ENCODE peak calls at places on chromosome 19, in seven cellular contexts. J is stomach, K is retinal pigment epithelial cell, L is thoracic aorta, M is NCI-H510A treated with DMSO at 0.1 percent for 48 hours, X is MCF 10A, F is upper lobe of right lung. E is an unnamed sample.

GRCh38 chr19:42081584-42082258 is 5.8 kb downstream of the ZNF574 start:
- DNase-seq in J (no peak), F (no peak), L (no peak), M (no peak), X (peak), K (no peak), E (no peak)

GRCh38 chr19:47663435-47663910 is 49.7 kb upstream of the EHD2 start:
- DNase-seq in F (no peak), L (no peak), M (no peak), X (peak), K (no peak), J (no peak), E (no peak)

GRCh38 chr19:4969772-4970531 is 1.0 kb downstream of the KDM4B start:
- DNase-seq in K (no peak), L (no peak), X (peak), F (no peak), J (no peak), M (peak), E (no peak)

GRCh38 chr19:39053276-39054090 is 21.1 kb upstream of the FBXO27 start:
- DNase-seq in K (no peak), X (no peak), L (no peak), M (no peak), F (no peak), J (peak), E (no peak)

GRCh38 chr19:44620667-44621066 is 7.3 kb downstream of the IGSF23 start:
- DNase-seq in X (no peak), L (no peak), J (no peak), M (no peak), F (no peak), K (no peak), E (no peak)

GRCh38 chr19:5445071-5445470 is 10.1 kb upstream of the ZNRF4 start:
- DNase-seq in X (no peak), L (no peak), F (no peak), J (no peak), K (no peak), M (no peak), E (no peak)

GRCh38 chr19:45569619-45570421 is 14.8 kb downstream of the OPA3 start:
- DNase-seq in X (peak), F (no peak), J (peak), L (no peak), M (peak), K (no peak), E (no peak)

GRCh38 chr19:2888739-2889224 is 11.9 kb upstream of the ZNF57 start:
- DNase-seq in K (no peak), F (no peak), X (no peak), L (no peak), M (no peak), J (no peak), E (no peak)

GRCh38 chr19:46841458-46842083 is 9.1 kb downstream of the AP2S1 start:
- DNase-seq in X (peak), K (peak), F (no peak), L (peak), J (peak), M (no peak), E (no peak)

GRCh38 chr19:56108447-56109195 is 12.5 kb downstream of the ZNF787 start:
- DNase-seq in J (peak), F (peak), X (no peak), L (no peak), K (no peak), M (no peak), E (no peak)

GRCh38 chr19:48390188-48391099 is 907 bp downstream of the KDELR1 start:
- DNase-seq in J (peak), X (peak), M (no peak), K (no peak), L (no peak), F (peak), E (no peak)

GRCh38 chr19:46368116-46368515 is 21.2 kb downstream of the PPP5C start:
- DNase-seq in L (no peak), M (no peak), F (peak), K (no peak), X (no peak), J (no peak), E (no peak)

GRCh38 chr19:34431681-34432402 is 3.7 kb downstream of the UBA2 start:
- DNase-seq in F (no peak), J (no peak), K (no peak), X (no peak), M (no peak), L (no peak), E (no peak)

GRCh38 chr19:32273483-32273882 is 71.9 kb upstream of the ZNF507 start:
- DNase-seq in J (no peak), X (no peak), K (no peak), F (no peak), L (no peak), M (no peak), E (no peak)

GRCh38 chr19:16472992-16473391 is 1.2 kb upstream of the EPS15L1 start:
- DNase-seq in L (no peak), X (no peak), K (no peak), M (no peak), J (no peak), F (no peak), E (no peak)

GRCh38 chr19:48249502-48250014 is 6.2 kb downstream of the CARD8 start:
- DNase-seq in M (no peak), F (peak), X (no peak), L (no peak), J (peak), K (no peak), E (no peak)

GRCh38 chr19:2634228-2634951 is 68.1 kb downstream of the GNG7 start:
- DNase-seq in J (peak), K (no peak), M (no peak), X (no peak), F (peak), L (peak), E (no peak)

GRCh38 chr19:42109896-42110295 is 22.4 kb downstream of the POU2F2 start:
- DNase-seq in K (no peak), X (no peak), M (no peak), J (no peak), L (no peak), F (no peak), E (no peak)

GRCh38 chr19:5893907-5894703 is 9.5 kb downstream of the NDUFA11 start:
- DNase-seq in J (no peak), M (no peak), F (no peak), L (no peak), X (no peak), K (no peak), E (no peak)

GRCh38 chr19:8109890-8110662 is 39.3 kb downstream of the FBN3 start:
- DNase-seq in M (no peak), X (no peak), J (no peak), L (no peak), K (no peak), F (no peak), E (no peak)

GRCh38 chr19:15307169-15307568 is 25.2 kb downstream of the BRD4 start:
- DNase-seq in F (no peak), M (no peak), X (no peak), K (no peak), J (no peak), L (no peak), E (no peak)

GRCh38 chr19:15180451-15181390 is 20.1 kb downstream of the NOTCH3 start:
- DNase-seq in X (no peak), F (peak), M (peak), L (no peak), K (no peak), J (peak), E (peak)

GRCh38 chr19:38656171-38656981 is 8.9 kb downstream of the ACTN4 start:
- DNase-seq in M (no peak), L (no peak), F (no peak), X (peak), J (no peak), K (no peak), E (no peak)

GRCh38 chr19:7605490-7606222 is 10.0 kb downstream of the CAMSAP3 start:
- DNase-seq in M (no peak), L (no peak), F (no peak), J (no peak), X (peak), K (no peak), E (no peak)

GRCh38 chr19:35991731-35992450 is 3.1 kb upstream of the SDHAF1 start:
- DNase-seq in L (no peak), F (no peak), J (no peak), K (no peak), X (no peak), M (no peak), E (no peak)

GRCh38 chr19:48806518-48806817 is 4.4 kb downstream of the BCAT2 start:
- DNase-seq in J (peak), L (no peak), M (peak), F (no peak), X (no peak), K (no peak), E (no peak)

GRCh38 chr19:16373539-16373938 is 48.9 kb downstream of the KLF2 start:
- DNase-seq in F (no peak), M (no peak), L (no peak), J (no peak), X (no peak), K (no peak), E (no peak)